ENCODE peak calls at places on chromosomes 13 and 19, in nine cellular contexts. P is stimulated activated CD8-positive, alpha-beta memory T cell treated with anti-CD3 and anti-CD28 coated beads, Interleukin-15, amount 100 ng/mL, for 24 hours; J is activated effector memory CD4-positive, alpha-beta T cell treated with anti-CD3 and anti-CD28 coated beads, Interleukin-2, amount 50 U/mL, for 16 hours; T is CD8-positive, alpha-beta T cell; N is NCI-H1092 treated with DMSO at 0.1 percent for 48 hours; R is cardiac muscle cell; M is activated T-cell treated with anti-CD3 and anti-CD28 coated beads for 1 hour; C is foreskin fibroblast; H is ascending aorta. X is an unnamed sample.

GRCh38 chr19:51460164-51460992 is 2.1 kb upstream of the SIGLEC8 start:
- DNase-seq in J (no peak), P (no peak), M (no peak), C (peak; percentile 5), R (peak; percentile 30), H (peak; percentile 51), N (no peak), T (no peak), X (no peak)

GRCh38 chr13:48976677-48977625 is 1.2 kb downstream of the FNDC3A start:
- DNase-seq in T (no peak), M (no peak), R (no peak), P (no peak), C (peak; percentile 16), N (peak; percentile 15), J (no peak), H (no peak), X (no peak)

GRCh38 chr13:26168835-26169234 is 53.3 kb downstream of the RNF6 start:
- DNase-seq in N (no peak), J (no peak), C (no peak), M (no peak), R (no peak), H (no peak), P (no peak), T (no peak), X (no peak)

GRCh38 chr13:99315186-99315585 is 8.0 kb upstream of the GPR183 start:
- DNase-seq in T (no peak), P (no peak), J (no peak), H (no peak), R (no peak), N (no peak), C (no peak), M (no peak), X (no peak)

GRCh38 chr13:100922599-100922998 is 248.0 kb upstream of the TMTC4 start:
- DNase-seq in R (no peak), M (no peak), C (no peak), H (no peak), N (no peak), J (no peak), T (no peak), P (no peak), X (no peak)

GRCh38 chr13:30910676-30911075 is 4.6 kb downstream of the MEDAG start:
- DNase-seq in T (no peak), H (no peak), J (no peak), M (no peak), C (no peak), N (no peak), P (no peak), R (no peak), X (no peak)

GRCh38 chr19:1259873-1260748 is 9.0 kb upstream of the CIRBP start:
- DNase-seq in R (no peak), T (no peak), N (no peak), P (no peak), C (peak; percentile 61), H (no peak), J (peak; percentile 83), M (no peak), X (peak; percentile 67)

GRCh38 chr13:99267927-99268326 is 9.7 kb upstream of the GPR18 start:
- DNase-seq in H (no peak), P (no peak), M (no peak), J (no peak), R (no peak), C (no peak), N (no peak), T (no peak), X (no peak)

GRCh38 chr13:93771782-93772181 is 545.2 kb downstream of the GPC6 start:
- DNase-seq in P (no peak), J (no peak), N (no peak), M (no peak), T (no peak), H (no peak), R (peak; percentile 60), C (no peak), X (no peak)

GRCh38 chr19:41552558-41552957 is 23.4 kb upstream of the CEACAM21 start:
- DNase-seq in J (peak; percentile 67), N (no peak), P (no peak), T (no peak), H (no peak), C (no peak), R (no peak), M (no peak), X (no peak)

GRCh38 chr13:29568731-29569130 is 26.8 kb downstream of the SLC7A1 start:
- DNase-seq in H (no peak), J (no peak), M (no peak), N (no peak), C (no peak), T (no peak), R (no peak), P (no peak), X (no peak)

GRCh38 chr13:43019811-43020210 is 3.6 kb upstream of the DNAJC15 start:
- DNase-seq in R (no peak), T (no peak), C (peak; percentile 55), J (no peak), H (no peak), P (no peak), M (no peak), N (no peak), X (no peak)

GRCh38 chr13:40580566-40581276 is 85.7 kb downstream of the FOXO1 start:
- DNase-seq in R (peak; percentile 28), M (no peak), T (no peak), N (no peak), H (no peak), J (no peak), P (no peak), C (no peak), X (no peak)

GRCh38 chr13:20547479-20547908 is 19.5 kb upstream of the IFT88 start:
- DNase-seq in R (no peak), P (no peak), H (no peak), C (no peak), M (no peak), T (no peak), J (no peak), N (no peak), X (no peak)

GRCh38 chr13:37143901-37144300 is 38.4 kb upstream of the CSNK1A1L start:
- DNase-seq in M (no peak), C (peak; percentile 80), T (no peak), H (no peak), N (no peak), R (no peak), J (no peak), P (no peak), X (no peak)

GRCh38 chr13:32720026-32720425 is 133.8 kb downstream of the PDS5B start:
- DNase-seq in C (peak; percentile 11), R (peak; percentile 46), H (no peak), N (no peak), M (no peak), T (no peak), J (no peak), P (no peak), X (no peak)

X was measured in natural killer cell.